ENCODE peak calls at places on chromosomes 1 and 21, in four cellular contexts. M, O, T and W are unnamed samples.

GRCh38 chr1:186943891-186944686 is 115.3 kb downstream of the PLA2G4A start:
- DNase-seq in T (no peak), O (no peak), M (no peak), W (no peak)

GRCh38 chr1:114079596-114080190 is 74.0 kb downstream of the SYT6 start:
- DNase-seq in T (no peak), O (no peak), M (no peak), W (no peak)

GRCh38 chr1:73820843-73821242 is 377.1 kb downstream of the LRRIQ3 start:
- DNase-seq in O (no peak), M (no peak), T (no peak), W (no peak)

GRCh38 chr1:108704501-108704900 is 8.2 kb upstream of the FNDC7 start:
- DNase-seq in T (no peak), M (no peak), O (peak; percentile 82), W (peak; percentile 48)

GRCh38 chr1:177274687-177275211 is 104.0 kb downstream of the BRINP2 start:
- DNase-seq in M (peak; percentile 33), T (no peak), O (peak; percentile 26), W (peak; percentile 39)

GRCh38 chr1:40583980-40584379 is 52.5 kb downstream of the ZNF684 start:
- DNase-seq in O (no peak), M (no peak), T (no peak), W (no peak)

GRCh38 chr1:29669912-29670311 is 433.6 kb downstream of the PTPRU start:
- DNase-seq in T (no peak), M (no peak), O (no peak), W (no peak)

GRCh38 chr1:29083318-29084195 is 40.1 kb downstream of the TMEM200B start:
- DNase-seq in M (no peak), T (peak; percentile 41), O (no peak), W (peak; percentile 4)

GRCh38 chr21:14569868-14570267 is 23.8 kb upstream of the SAMSN1 start:
- DNase-seq in O (no peak), T (no peak), M (no peak), W (no peak)

GRCh38 chr1:216193839-216194443 is 229.3 kb downstream of the USH2A start:
- DNase-seq in T (no peak), M (no peak), O (peak; percentile 17), W (no peak)

GRCh38 chr1:19664453-19665043 is at the start of gene HTR6:
- DNase-seq in T (peak; percentile 32), M (no peak), O (no peak), W (no peak)

GRCh38 chr1:6198646-6199297 is 623 bp downstream of the RPL22 start:
- DNase-seq in O (no peak), T (no peak), M (no peak), W (no peak)

GRCh38 chr1:8107897-8108296 is 81.8 kb upstream of the ERRFI1 start:
- DNase-seq in M (no peak), O (no peak), T (no peak), W (no peak)

GRCh38 chr1:156119503-156120209 is 5.1 kb downstream of the LMNA start:
- DNase-seq in M (no peak), O (peak; percentile 77), T (peak; percentile 69), W (no peak)

GRCh38 chr1:228426518-228427175 is 10.0 kb upstream of the TRIM17 start:
- DNase-seq in T (no peak), M (no peak), O (no peak), W (no peak)

GRCh38 chr21:36178349-36178748 is 21.7 kb downstream of the DOP1B start:
- DNase-seq in M (no peak), T (no peak), O (no peak), W (no peak)

GRCh38 chr1:18719786-18720436 is 89.3 kb downstream of the PAX7 start:
- DNase-seq in M (no peak), O (peak; percentile 16), T (no peak), W (no peak)

GRCh38 chr1:23801876-23802275 is 1.3 kb upstream of the GALE start:
- DNase-seq in T (no peak), M (no peak), O (no peak), W (no peak)

GRCh38 chr21:35002879-35003722 is 46.0 kb downstream of the RUNX1 start:
- DNase-seq in T (no peak), O (no peak), M (no peak), W (no peak)

GRCh38 chr21:41438425-41439113 is 12.5 kb downstream of the MX1 start:
- DNase-seq in T (no peak), O (no peak), M (no peak), W (no peak)

GRCh38 chr1:203406446-203407045 is 55.6 kb upstream of the FMOD start:
- DNase-seq in T (no peak), M (no peak), O (no peak), W (no peak)

GRCh38 chr1:199691540-199691939 is 336.0 kb upstream of the NR5A2 start:
- DNase-seq in M (peak; percentile 63), O (peak; percentile 81), T (no peak), W (peak; percentile 52)

GRCh38 chr1:100643430-100644196 is 75.9 kb upstream of the VCAM1 start:
- DNase-seq in T (no peak), M (no peak), O (no peak), W (no peak)

GRCh38 chr1:26597629-26598039 is 68.1 kb downstream of the RPS6KA1 start:
- DNase-seq in M (no peak), O (peak; percentile 67), T (no peak), W (no peak)

GRCh38 chr1:89035080-89035479 is 12.4 kb upstream of the GBP3 start:
- DNase-seq in M (no peak), T (no peak), O (no peak), W (no peak)

GRCh38 chr1:190436615-190437014 is 41.0 kb downstream of the BRINP3 start:
- DNase-seq in T (peak; percentile 44), M (peak; percentile 9), O (peak; percentile 43), W (no peak)

GRCh38 chr1:220137006-220137794 is 43.3 kb downstream of the IARS2 start:
- DNase-seq in M (no peak), O (no peak), T (no peak), W (no peak)

GRCh38 chr1:155127105-155127671 is 488 bp upstream of the EFNA1 start:
- DNase-seq in O (peak; percentile 96), M (no peak), T (no peak), W (no peak)

GRCh38 chr1:151992345-151993083 is 1.1 kb downstream of the S100A10 start:
- DNase-seq in O (peak; percentile 98), M (peak; percentile 96), T (peak; percentile 51), W (peak; percentile 82)

GRCh38 chr1:159266832-159267231 is 35.3 kb upstream of the FCER1A start:
- DNase-seq in T (no peak), M (no peak), O (peak; percentile 41), W (no peak)

GRCh38 chr1:226549094-226549936 is 751 bp downstream of the STUM start:
- DNase-seq in O (no peak), T (no peak), M (no peak), W (no peak)

GRCh38 chr1:228342627-228343210 is 63.9 kb downstream of the TRIM11 start:
- DNase-seq in T (no peak), M (no peak), O (no peak), W (no peak)

GRCh38 chr1:183194527-183195145 is 8.6 kb downstream of the LAMC2 start:
- DNase-seq in T (no peak), O (no peak), M (no peak), W (no peak)

GRCh38 chr21:32096411-32096810 is 182.4 kb downstream of the MIS18A start:
- DNase-seq in M (no peak), T (peak; percentile 42), O (no peak), W (no peak)

GRCh38 chr1:183454377-183454776 is 17.9 kb upstream of the SMG7 start:
- DNase-seq in M (no peak), O (peak; percentile 65), T (no peak), W (peak; percentile 34)

GRCh38 chr1:157748262-157748817 is 28.6 kb downstream of the FCRL2 start:
- DNase-seq in T (no peak), O (no peak), M (no peak), W (no peak)

GRCh38 chr1:157753611-157754010 is 23.3 kb downstream of the FCRL2 start:
- DNase-seq in T (no peak), O (no peak), M (no peak), W (no peak)

GRCh38 chr1:157751283-157751682 is 25.6 kb downstream of the FCRL2 start:
- DNase-seq in T (no peak), O (no peak), M (no peak), W (no peak)
- TF ChIP-seq CTCF in T (no peak), O (no peak), M (no peak), W (no peak)

GRCh38 chr1:230220478-230220877 is 153.4 kb downstream of the GALNT2 start:
- DNase-seq in T (no peak), M (no peak), O (no peak), W (no peak)
- TF ChIP-seq CTCF in T (peak; percentile 33), M (no peak), O (no peak), W (no peak)

DNA sequence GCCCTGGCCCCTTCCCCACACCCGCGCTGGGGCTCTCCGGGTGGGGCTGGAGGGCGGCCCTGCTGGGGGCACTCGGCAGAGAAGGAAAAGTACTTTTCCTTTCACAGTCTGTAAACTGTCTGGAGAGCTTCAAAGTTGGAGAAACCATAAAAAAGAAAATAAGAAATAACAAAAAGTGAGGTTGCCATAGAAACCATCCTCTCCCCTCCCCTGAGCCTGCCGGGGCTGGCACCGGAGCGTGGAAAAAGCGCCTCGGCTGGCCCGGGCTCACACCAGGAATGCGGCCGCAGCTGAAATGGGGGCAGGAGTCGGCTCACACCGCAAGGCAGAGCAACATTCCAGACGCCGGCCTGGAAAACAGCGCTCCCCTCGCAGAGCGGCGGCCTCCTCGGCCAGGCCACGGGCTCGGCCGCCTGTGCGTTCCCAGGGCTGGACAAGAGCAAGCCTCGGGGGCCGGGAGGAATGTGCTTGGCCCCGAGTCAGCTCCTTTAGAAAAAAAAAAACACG is 69.2 kb downstream of the MORN1 start:
- DNase-seq in M (no peak), T (no peak), O (peak; percentile 51), W (peak; percentile 76)
- TF ChIP-seq CTCF in M (no peak), T (no peak), O (no peak), W (peak; percentile 30)

GRCh38 chr1:106957795-106958194 is 98.7 kb upstream of the PRMT6 start:
- DNase-seq in T (no peak), M (no peak), O (no peak), W (no peak)
- TF ChIP-seq CTCF in T (peak; percentile 34), M (no peak), O (peak; percentile 18), W (no peak)

GRCh38 chr1:153393926-153394325 is 3.1 kb upstream of the S100A8 start:
- DNase-seq in M (no peak), T (no peak), O (peak; percentile 51), W (no peak)
- TF ChIP-seq CTCF in M (no peak), T (no peak), O (peak; percentile 4), W (no peak)